ENCODE peak calls at places on chromosomes 12 and 14, in four cellular contexts. H is K562, G is HepG2, S is HCT116. O is an unnamed sample.

GRCh38 chr12:113114447-113115178 is 20.9 kb downstream of the RASAL1 start:
- DNase-seq in H (no peak), G (no peak), S (no peak), O (no peak)

GRCh38 chr12:110565919-110566871 is 16.9 kb downstream of the PPTC7 start:
- DNase-seq in H (no peak), S (no peak), G (peak), O (no peak)

GRCh38 chr14:71551291-71551955 is 380.8 kb upstream of the RGS6 start:
- DNase-seq in H (no peak), S (no peak), G (no peak), O (no peak)

GRCh38 chr12:32478166-32478565 is 78.8 kb downstream of the FGD4 start:
- DNase-seq in S (no peak), G (no peak), H (no peak), O (no peak)

GRCh38 chr12:113649256-113649830 is 177.7 kb upstream of the LHX5 start:
- DNase-seq in S (no peak), H (peak), G (no peak), O (no peak)

GRCh38 chr14:29354446-29354845 is 573.2 kb downstream of the PRKD1 start:
- DNase-seq in G (no peak), S (no peak), H (no peak), O (no peak)

GRCh38 chr14:94638330-94638729 is 26.1 kb downstream of the SERPINA3 start:
- DNase-seq in S (no peak), H (no peak), G (no peak), O (no peak)

GRCh38 chr12:6548556-6549378 is 7.1 kb downstream of the IFFO1 start:
- DNase-seq in S (no peak), G (no peak), H (no peak), O (no peak)

GRCh38 chr14:98903371-98903770 is 368.6 kb downstream of the BCL11B start:
- DNase-seq in S (no peak), H (no peak), G (no peak), O (no peak)

GRCh38 chr14:73239463-73240241 is 2.3 kb downstream of the PAPLN start:
- DNase-seq in S (no peak), G (no peak), H (no peak), O (no peak)

GRCh38 chr12:1350055-1350933 is 244.1 kb downstream of the FBXL14 start:
- DNase-seq in H (no peak), G (no peak), S (no peak), O (no peak)

GRCh38 chr12:122870163-122870842 is 25.6 kb downstream of the VPS37B start:
- DNase-seq in S (no peak), H (no peak), G (no peak), O (no peak)

GRCh38 chr14:21343035-21343794 is 40.6 kb downstream of the SUPT16H start:
- DNase-seq in G (no peak), S (no peak), H (no peak), O (no peak)

GRCh38 chr12:14510574-14510973 is 57.1 kb downstream of the PLBD1 start:
- DNase-seq in S (no peak), H (no peak), G (no peak), O (no peak)

GRCh38 chr12:10392394-10392930 is 2.6 kb upstream of the KLRK1 start:
- DNase-seq in H (peak), S (peak), G (no peak), O (no peak)

GRCh38 chr14:104536942-104537612 is 42.5 kb upstream of the C14orf180 start:
- DNase-seq in G (no peak), H (no peak), S (peak), O (no peak)

GRCh38 chr14:72710212-72710611 is 183.7 kb downstream of the DPF3 start:
- DNase-seq in H (no peak), G (no peak), S (no peak), O (no peak)

GRCh38 chr12:121165316-121165715 is 32.6 kb downstream of the P2RX7 start:
- DNase-seq in S (no peak), H (no peak), G (no peak), O (no peak)

GRCh38 chr12:62643470-62643869 is 176.8 kb downstream of the MON2 start:
- DNase-seq in S (no peak), H (no peak), G (no peak), O (no peak)

GRCh38 chr12:106249411-106250135 is 1.8 kb upstream of the CKAP4 start:
- DNase-seq in H (no peak), G (no peak), S (no peak), O (no peak)

GRCh38 chr12:98653866-98654493 is 8.9 kb downstream of the APAF1 start:
- DNase-seq in G (peak), S (peak), H (peak), O (no peak)

GRCh38 chr14:94423465-94424056 is 29.0 kb downstream of the SERPINA11 start:
- DNase-seq in G (peak), H (peak), S (peak), O (peak)

GRCh38 chr12:69779928-69780327 is 41.3 kb downstream of the RAB3IP start:
- DNase-seq in H (peak), G (no peak), S (peak), O (no peak)

GRCh38 chr12:79555006-79555925 is 135.5 kb downstream of the PAWR start:
- DNase-seq in G (peak), S (peak), H (no peak), O (no peak)

GRCh38 chr12:101857043-101857558 is 20.3 kb upstream of the DRAM1 start:
- DNase-seq in G (no peak), H (no peak), S (no peak), O (peak)

GRCh38 chr14:90443161-90444076 is 46.6 kb downstream of the CALM1 start:
- DNase-seq in S (no peak), H (no peak), G (no peak), O (no peak)

GRCh38 chr12:120830052-120830940 is 73.9 kb downstream of the SPPL3 start:
- DNase-seq in S (no peak), H (no peak), G (peak), O (no peak)

GRCh38 chr12:125038976-125039625 is 26.1 kb upstream of the AACS start:
- DNase-seq in H (no peak), G (no peak), S (no peak), O (no peak)
- TF ChIP-seq CTCF in H (no peak), G (no peak), S (no peak), O (no peak)

GRCh38 chr12:75471928-75472865 is 8.4 kb upstream of the GLIPR1 start:
- DNase-seq in G (no peak), S (no peak), H (no peak), O (no peak)
- TF ChIP-seq TCF7L2 in G (no peak), S (no peak), H (no peak), O (no peak)

DNA sequence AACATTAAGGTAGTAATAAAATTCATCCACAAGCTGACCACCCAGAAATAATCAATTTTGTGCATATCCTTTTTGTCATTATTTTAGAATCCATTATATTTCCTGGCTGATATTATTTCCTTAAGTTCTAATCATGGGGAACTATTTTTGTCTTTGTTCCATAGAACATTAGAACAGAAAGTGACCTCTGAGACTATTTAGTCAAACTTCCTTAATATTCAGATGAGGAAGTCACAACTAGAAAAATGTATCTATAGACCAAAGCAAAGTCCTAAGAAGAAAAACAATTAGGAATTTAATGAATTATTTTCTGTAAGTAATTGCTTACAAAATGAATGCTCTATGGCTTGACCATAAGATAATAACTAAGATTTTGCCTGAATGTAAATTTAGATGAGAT is 238.2 kb upstream of the SEL1L start:
- DNase-seq in H (no peak), G (no peak), S (no peak), O (no peak)
- H3K27ac ChIP-seq in H (no peak), G (no peak), S (no peak), O (no peak)

GRCh38 chr14:106690333-106690891 is 1164.0 kb downstream of the TMEM121 start:
- DNase-seq in S (no peak), G (no peak), H (no peak), O (no peak)

GRCh38 chr14:106691601-106692291 is 1165.4 kb downstream of the TMEM121 start:
- DNase-seq in S (no peak), H (peak), G (peak), O (peak)

GRCh38 chr14:106694638-106695393 is 1168.4 kb downstream of the TMEM121 start:
- DNase-seq in H (no peak), S (no peak), G (no peak), O (no peak)
- TF ChIP-seq CTCF in H (no peak), S (no peak), G (peak), O (peak)

GRCh38 chr14:86936556-86936955 is 1056.4 kb downstream of the GALC start:
- DNase-seq in S (no peak), H (no peak), G (no peak), O (no peak)
- TF ChIP-seq TCF7L2 in S (no peak), H (no peak), G (no peak), O (no peak)

GRCh38 chr14:31164115-31164514 is 43.5 kb downstream of the HECTD1 start:
- DNase-seq in H (no peak), G (peak), S (no peak), O (no peak)
- H3K27ac ChIP-seq in H (no peak), G (no peak), S (no peak), O (no peak)